ENCODE peak calls at places on chromosome 18, in five cellular contexts. A, W, T, U and Y are unnamed samples.

GRCh38 chr18:79402977-79403722 is 7.4 kb downstream of the NFATC1 start:
- DNase-seq in A (no peak), W (no peak), T (no peak), U (no peak), Y (no peak)

GRCh38 chr18:5309888-5310470 is 14.5 kb upstream of the ZBTB14 start:
- DNase-seq in A (no peak), W (peak; percentile 48), T (no peak), U (no peak), Y (no peak)

GRCh38 chr18:46426311-46427047 is 230.5 kb downstream of the LOXHD1 start:
- DNase-seq in A (no peak), W (no peak), T (no peak), U (peak; percentile 55), Y (no peak)

GRCh38 chr18:46314011-46314410 is 209.8 kb downstream of the HAUS1 start:
- DNase-seq in A (no peak), W (no peak), T (no peak), U (no peak), Y (no peak)

GRCh38 chr18:56575819-56576663 is 62.4 kb downstream of the TXNL1 start:
- DNase-seq in A (peak; percentile 36), W (no peak), T (no peak), U (peak; percentile 67), Y (peak; percentile 29)

GRCh38 chr18:519019-519879 is 18.7 kb upstream of the COLEC12 start:
- DNase-seq in A (no peak), W (peak; percentile 43), T (no peak), U (no peak), Y (peak; percentile 62)

GRCh38 chr18:23412351-23412964 is 40.6 kb upstream of the RIOK3 start:
- DNase-seq in A (no peak), W (no peak), T (no peak), U (no peak), Y (no peak)

GRCh38 chr18:58309099-58309498 is 265.1 kb downstream of the NEDD4L start:
- DNase-seq in A (no peak), W (no peak), T (no peak), U (no peak), Y (no peak)

GRCh38 chr18:58603365-58604067 is 25.4 kb downstream of the ALPK2 start:
- DNase-seq in A (no peak), W (no peak), T (no peak), U (no peak), Y (no peak)

GRCh38 chr18:20971886-20972267 is 139.7 kb downstream of the ROCK1 start:
- DNase-seq in A (peak; percentile 23), W (no peak), T (no peak), U (peak; percentile 23), Y (peak; percentile 15)

GRCh38 chr18:24544141-24544498 is 83.7 kb downstream of the HRH4 start:
- DNase-seq in A (peak; percentile 22), W (no peak), T (no peak), U (peak; percentile 39), Y (peak; percentile 42)

GRCh38 chr18:62045316-62045715 is 141.5 kb downstream of the PIGN start:
- DNase-seq in A (no peak), W (no peak), T (no peak), U (no peak), Y (no peak)
- TF ChIP-seq EP300 in A (no peak), W (no peak), T (no peak), U (no peak), Y (no peak)

DNA sequence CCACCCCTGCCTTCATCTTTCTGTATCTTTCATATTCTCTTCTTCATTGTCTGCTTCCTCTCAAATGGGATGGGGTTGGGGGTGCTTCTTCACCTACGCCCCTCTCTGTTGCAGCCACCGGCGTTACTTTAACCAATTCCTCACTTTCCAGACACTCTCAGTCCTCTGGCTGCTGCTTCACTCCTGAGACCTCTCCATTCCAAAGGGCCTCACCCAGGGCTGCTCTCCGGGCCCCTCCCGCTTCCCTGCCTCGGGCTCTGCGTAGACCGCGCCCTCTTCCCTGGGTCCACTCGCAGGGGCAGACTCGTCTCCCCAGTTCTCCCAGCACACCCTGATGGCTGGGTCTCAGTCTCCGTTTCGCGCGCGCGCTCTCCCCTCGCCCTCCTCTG is 916 bp downstream of the SERPINB8 start:
- DNase-seq in A (no peak), W (no peak), T (no peak), U (no peak), Y (no peak)
- TF ChIP-seq YY1 in A (no peak), W (no peak), T (no peak), U (no peak), Y (no peak)

GRCh38 chr18:48826271-48826670 is 124.5 kb downstream of the SMAD7 start:
- DNase-seq in A (no peak), W (no peak), T (no peak), U (no peak), Y (no peak)
- TF ChIP-seq MAX in A (no peak), W (no peak), T (no peak), U (no peak), Y (no peak)

GRCh38 chr18:7066965-7067555 is 50.5 kb downstream of the LAMA1 start:
- DNase-seq in A (no peak), W (no peak), T (no peak), U (no peak), Y (no peak)
- TF ChIP-seq EP300 in A (no peak), W (no peak), T (no peak), U (no peak), Y (no peak)

DNA sequence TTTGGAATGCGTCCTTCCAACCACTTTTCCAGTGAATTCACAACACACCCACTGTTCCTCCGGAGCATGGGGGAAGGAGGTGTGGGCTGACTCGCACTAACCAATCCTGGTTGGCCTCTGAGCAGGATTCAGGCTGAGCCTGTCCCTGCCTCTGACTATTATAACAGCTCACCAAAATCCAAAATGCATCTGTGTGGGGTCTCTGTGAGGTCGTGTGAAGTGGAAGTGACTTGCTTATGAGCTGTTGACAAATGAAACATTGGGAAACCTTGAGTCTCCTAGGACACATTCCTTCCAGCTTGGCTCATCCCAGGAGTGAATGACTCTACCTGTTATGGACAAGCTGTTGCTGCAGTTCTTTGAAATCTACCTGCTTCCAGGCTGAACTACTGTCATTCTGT is 1.5 kb downstream of the CIDEA start:
- DNase-seq in A (peak; percentile 35), W (no peak), T (no peak), U (no peak), Y (no peak)
- TF ChIP-seq YY1 in A (no peak), W (no peak), T (no peak), U (no peak), Y (no peak)

GRCh38 chr18:8478166-8478967 is 130.9 kb upstream of the RAB12 start:
- DNase-seq in A (peak; percentile 40), W (no peak), T (peak; percentile 47), U (peak; percentile 77), Y (peak; percentile 85)
- TF ChIP-seq MAX in A (no peak), W (no peak), T (peak; percentile 52), U (no peak), Y (no peak)

DNA sequence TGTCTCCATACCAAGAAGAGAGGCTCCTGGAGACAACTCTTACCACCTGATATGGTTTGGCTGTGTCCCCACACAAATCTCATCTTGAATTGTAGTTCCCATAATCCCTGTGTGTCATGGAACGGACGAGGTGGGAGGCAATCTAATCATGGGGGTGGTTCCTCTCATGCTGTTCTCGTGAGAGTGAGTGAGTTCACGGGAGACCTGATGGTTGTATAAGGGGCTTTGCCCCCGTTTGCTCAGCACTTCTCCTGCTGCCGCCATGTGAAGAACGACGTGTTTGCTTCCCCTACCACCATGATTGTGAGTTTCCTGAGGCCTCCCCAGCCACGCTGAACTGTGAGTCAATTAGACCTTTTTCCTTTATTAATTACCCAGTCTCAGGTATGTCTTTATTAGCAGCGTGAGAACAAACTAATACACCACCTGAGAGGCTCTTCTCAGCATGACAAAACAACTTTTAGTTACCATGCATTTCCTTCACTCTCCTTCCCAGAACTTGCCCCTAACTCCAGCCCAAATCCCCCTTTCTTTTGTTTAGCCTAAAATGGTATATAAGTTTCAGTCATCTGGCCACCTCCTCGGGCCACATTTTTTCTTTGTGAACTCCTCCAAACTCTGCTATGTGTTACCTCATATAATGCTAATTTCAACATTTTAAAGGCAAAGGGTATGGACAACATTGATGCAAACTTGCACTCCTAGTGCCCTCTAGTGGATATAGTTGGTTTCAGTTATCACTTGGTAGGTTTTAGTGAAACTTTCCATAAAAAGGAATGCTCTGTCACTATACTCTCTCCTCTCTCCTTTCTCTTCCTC is 58.6 kb upstream of the SLC25A52 start:
- DNase-seq in A (peak; percentile 59), W (no peak), T (peak; percentile 15), U (peak; percentile 34), Y (peak; percentile 22)
- TF ChIP-seq EP300 in A (no peak), W (no peak), T (no peak), U (no peak), Y (no peak)

GRCh38 chr18:39743463-39743862 is 2177.9 kb upstream of the CELF4 start:
- DNase-seq in A (no peak), W (no peak), T (no peak), U (no peak), Y (no peak)
- TF ChIP-seq YY1 in A (no peak), W (no peak), T (no peak), U (no peak), Y (no peak)

GRCh38 chr18:69995774-69996173 is 48.1 kb upstream of the CD226 start:
- DNase-seq in A (no peak), W (no peak), T (no peak), U (no peak), Y (no peak)

GRCh38 chr18:69996417-69996816 is 48.7 kb upstream of the CD226 start:
- DNase-seq in A (no peak), W (no peak), T (no peak), U (no peak), Y (no peak)

GRCh38 chr18:69996951-69997798 is 49.5 kb upstream of the CD226 start:
- DNase-seq in A (peak; percentile 45), W (no peak), T (no peak), U (no peak), Y (no peak)

GRCh38 chr18:69987870-69988269 is 40.2 kb upstream of the CD226 start:
- DNase-seq in A (no peak), W (no peak), T (no peak), U (no peak), Y (no peak)

DNA sequence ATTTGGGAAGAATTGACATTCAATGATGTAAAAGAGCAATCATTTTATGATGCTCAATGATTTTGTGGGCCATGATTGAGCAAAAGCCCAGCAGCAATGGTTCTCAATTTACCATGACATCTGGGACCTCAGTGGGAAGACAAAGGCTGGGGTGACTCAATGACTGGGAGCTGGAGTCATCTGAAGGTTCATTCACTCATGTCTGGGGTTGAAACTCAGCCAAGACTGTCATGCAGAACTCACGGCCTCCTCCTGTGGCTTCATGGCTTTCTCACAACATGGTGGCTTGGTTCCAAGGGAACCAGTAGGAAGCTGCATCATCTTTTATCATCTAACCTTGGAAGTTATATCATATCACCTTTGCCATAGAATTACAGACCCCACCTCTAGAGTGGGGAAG is 45.1 kb upstream of the CD226 start:
- DNase-seq in A (no peak), W (no peak), T (no peak), U (no peak), Y (no peak)
- TF ChIP-seq MAX in A (no peak), W (no peak), T (no peak), U (no peak), Y (no peak)